ENCODE peak calls at places on chromosomes 3 and 15, in five cellular contexts. P is HFFc6, U is lung, W is psoas muscle, N is astrocyte of the spinal cord. C is an unnamed sample.

GRCh38 chr15:58738051-58738707 is 11.3 kb downstream of the ADAM10 start:
- DNase-seq in W (no peak), U (no peak), P (no peak), N (peak), C (no peak)

GRCh38 chr3:30628931-30629590 is 22.7 kb downstream of the TGFBR2 start:
- DNase-seq in P (peak), N (no peak), W (no peak), U (no peak), C (no peak)

GRCh38 chr3:183155499-183155898 is 7.0 kb downstream of the LAMP3 start:
- DNase-seq in U (no peak), P (no peak), N (no peak), W (no peak), C (no peak)

GRCh38 chr15:32943691-32944090 is 225.9 kb downstream of the GREM1 start:
- DNase-seq in U (no peak), P (no peak), W (no peak), N (no peak), C (no peak)

GRCh38 chr3:143002083-143002712 is 828 bp downstream of the U2SURP start:
- DNase-seq in U (no peak), P (peak), W (no peak), N (peak), C (no peak)

GRCh38 chr15:37095197-37095992 is 5.0 kb downstream of the MEIS2 start:
- DNase-seq in U (no peak), W (no peak), P (no peak), N (no peak), C (no peak)

GRCh38 chr15:82571722-82572222 is 31.5 kb upstream of the RPS17 start:
- DNase-seq in W (peak), U (peak), N (peak), P (peak), C (no peak)

GRCh38 chr3:185717627-185718330 is 107.1 kb downstream of the IGF2BP2 start:
- DNase-seq in W (no peak), U (no peak), P (no peak), N (no peak), C (no peak)

GRCh38 chr15:40047413-40048154 is 8.6 kb upstream of the SRP14 start:
- DNase-seq in U (peak), W (peak), N (peak), P (peak), C (peak)

GRCh38 chr15:81215531-81215930 is 18.9 kb downstream of the IL16 start:
- DNase-seq in N (no peak), P (no peak), W (no peak), U (no peak), C (no peak)

GRCh38 chr3:161851941-161852566 is 355.4 kb downstream of the OTOL1 start:
- DNase-seq in W (peak), U (peak), N (peak), P (peak), C (no peak)

GRCh38 chr3:68057637-68058320 is 403.4 kb upstream of the SUCLG2 start:
- DNase-seq in U (no peak), P (no peak), W (no peak), N (no peak), C (no peak)

GRCh38 chr15:98085003-98085639 is 124.6 kb downstream of the ARRDC4 start:
- DNase-seq in U (no peak), W (no peak), P (peak), N (peak), C (no peak)
- TF ChIP-seq CTCF in U (peak), W (peak), P (peak), N (peak), C (peak)

GRCh38 chr15:78069052-78069414 is 8.5 kb downstream of the TBC1D2B start:
- DNase-seq in N (no peak), U (no peak), W (no peak), P (no peak), C (no peak)
- TF ChIP-seq CTCF in N (no peak), U (no peak), W (no peak), P (no peak), C (no peak)

GRCh38 chr3:189652042-189652441 is 20.9 kb downstream of the TP63 start:
- DNase-seq in W (no peak), P (no peak), U (no peak), N (no peak), C (no peak)
- TF ChIP-seq CTCF in W (no peak), P (peak), U (no peak), N (peak), C (no peak)

GRCh38 chr3:120418866-120419490 is 31.8 kb downstream of the FSTL1 start:
- DNase-seq in N (no peak), W (no peak), U (peak), P (no peak), C (no peak)
- TF ChIP-seq CTCF in N (peak), W (peak), U (peak), P (peak), C (no peak)

DNA sequence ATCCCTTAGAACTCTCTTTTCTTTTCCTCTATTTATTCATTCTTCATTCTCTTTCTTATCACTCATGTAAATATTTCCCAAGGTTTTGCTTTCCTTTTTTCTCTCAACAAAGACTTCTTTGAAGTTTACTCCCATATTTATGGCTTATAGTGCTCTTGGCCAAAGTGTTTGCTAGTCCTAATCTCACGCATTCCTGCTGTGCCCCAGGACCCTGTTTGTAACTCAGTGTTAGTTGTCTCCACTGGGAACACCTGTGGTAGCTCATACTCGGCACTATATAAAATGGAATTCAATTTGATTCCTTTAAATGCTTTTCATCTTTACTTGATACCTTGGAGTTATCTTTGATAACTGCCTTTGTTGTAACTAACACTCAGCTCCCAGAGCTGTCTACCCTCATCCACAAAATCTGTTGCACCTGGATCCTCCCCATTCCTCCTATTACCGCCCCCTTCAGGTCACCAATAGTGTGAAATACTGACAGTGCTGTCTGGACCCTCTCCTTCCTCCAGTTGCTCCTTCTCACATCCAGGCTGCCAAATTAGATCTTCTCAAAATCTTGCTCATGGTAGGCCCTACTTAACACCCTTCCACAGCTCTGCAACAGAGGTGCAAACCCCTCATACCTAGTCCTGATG is 76.8 kb downstream of the TIGIT start:
- DNase-seq in W (no peak), U (no peak), N (no peak), P (no peak), C (no peak)
- TF ChIP-seq CTCF in W (no peak), U (no peak), N (peak), P (peak), C (no peak)

DNA sequence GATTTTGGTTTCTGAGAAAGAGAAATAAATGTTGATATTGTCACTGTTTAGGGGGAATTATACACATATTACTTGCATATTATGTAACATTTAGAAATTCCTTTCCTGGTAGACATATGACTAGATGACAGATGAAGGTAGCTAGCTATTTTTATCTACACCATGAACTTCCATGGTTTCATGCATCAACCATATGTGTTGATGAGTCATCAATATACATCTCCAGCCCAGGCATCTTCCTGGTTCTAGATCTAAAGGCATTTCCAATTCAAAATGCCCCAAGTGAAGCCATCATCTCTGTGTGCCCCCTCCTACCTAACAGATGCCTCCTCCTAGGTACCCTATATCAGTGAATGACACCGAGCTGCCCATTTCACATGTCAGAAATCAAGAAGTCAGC is 9.5 kb upstream of the ADAMTSL3 start:
- DNase-seq in P (no peak), W (no peak), N (no peak), U (no peak), C (no peak)
- TF ChIP-seq CTCF in P (no peak), W (no peak), N (no peak), U (no peak), C (no peak)

GRCh38 chr3:168539909-168540308 is 444.2 kb upstream of the GOLIM4 start:
- DNase-seq in N (no peak), P (no peak), W (no peak), U (no peak), C (no peak)

GRCh38 chr3:168540726-168541125 is 445.0 kb upstream of the GOLIM4 start:
- DNase-seq in P (no peak), N (no peak), W (no peak), U (no peak), C (no peak)

GRCh38 chr3:168546707-168547106 is 451.0 kb upstream of the GOLIM4 start:
- DNase-seq in W (no peak), P (no peak), N (no peak), U (no peak), C (no peak)

GRCh38 chr3:168545591-168545990 is 449.9 kb upstream of the GOLIM4 start:
- DNase-seq in U (no peak), P (no peak), W (no peak), N (peak), C (no peak)

DNA sequence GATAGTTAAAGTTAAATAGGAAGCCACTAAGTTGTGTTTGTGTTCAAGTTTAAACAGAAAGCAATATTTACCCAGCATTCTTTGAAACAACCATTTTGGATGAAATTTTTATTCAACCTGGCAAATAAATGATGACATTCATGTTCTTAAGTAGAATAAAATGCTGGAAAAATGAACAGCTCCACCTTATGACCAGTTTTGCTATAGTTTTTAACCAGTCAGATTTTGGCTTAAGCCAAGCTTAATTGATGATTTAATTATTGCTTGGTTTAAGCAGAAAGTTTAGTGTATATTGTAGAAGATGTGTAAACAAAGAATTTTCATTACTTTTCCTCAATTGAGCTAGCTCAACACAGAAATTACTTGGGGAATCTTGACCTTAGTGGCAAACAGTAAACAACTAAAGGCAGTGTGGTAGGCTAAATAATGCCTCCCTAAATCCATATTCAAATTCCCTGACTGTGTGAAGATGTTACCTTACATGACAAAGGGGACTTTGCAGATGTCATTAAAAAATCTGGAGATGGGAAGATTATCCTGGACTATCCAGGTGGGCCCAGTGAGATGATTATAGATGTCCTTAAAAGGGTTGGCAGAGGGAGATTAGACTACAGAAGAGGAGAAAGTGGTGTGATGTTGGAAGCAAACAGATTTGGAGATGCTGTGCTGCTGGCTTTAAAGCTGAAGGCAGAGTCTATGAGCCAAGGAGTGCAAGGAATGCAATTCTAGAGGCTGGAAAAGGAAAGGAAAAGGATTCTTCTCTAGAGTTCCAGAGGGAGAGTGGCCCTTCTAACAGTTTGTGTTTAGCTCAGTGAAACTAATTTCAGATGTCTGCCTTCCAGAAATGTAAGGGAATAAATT is 448.6 kb upstream of the GOLIM4 start:
- DNase-seq in N (peak), P (no peak), W (no peak), U (no peak), C (no peak)
- TF ChIP-seq CTCF in N (peak), P (peak), W (no peak), U (no peak), C (no peak)

GRCh38 chr3:65425880-65426279 is 612.8 kb downstream of the MAGI1 start:
- DNase-seq in P (peak), W (no peak), U (no peak), N (peak), C (no peak)
- TF ChIP-seq CTCF in P (peak), W (peak), U (no peak), N (peak), C (no peak)

GRCh38 chr3:150828997-150829396 is 66.0 kb upstream of the SIAH2 start:
- DNase-seq in P (no peak), N (no peak), U (no peak), W (no peak), C (no peak)

GRCh38 chr3:150830745-150831144 is 67.8 kb upstream of the SIAH2 start:
- DNase-seq in W (no peak), U (no peak), N (no peak), P (no peak), C (no peak)

GRCh38 chr3:150828261-150828660 is 65.3 kb upstream of the SIAH2 start:
- DNase-seq in N (no peak), W (no peak), P (no peak), U (no peak), C (no peak)

GRCh38 chr3:150829408-150829807 is 66.4 kb upstream of the SIAH2 start:
- DNase-seq in N (no peak), P (no peak), U (no peak), W (no peak), C (no peak)

DNA sequence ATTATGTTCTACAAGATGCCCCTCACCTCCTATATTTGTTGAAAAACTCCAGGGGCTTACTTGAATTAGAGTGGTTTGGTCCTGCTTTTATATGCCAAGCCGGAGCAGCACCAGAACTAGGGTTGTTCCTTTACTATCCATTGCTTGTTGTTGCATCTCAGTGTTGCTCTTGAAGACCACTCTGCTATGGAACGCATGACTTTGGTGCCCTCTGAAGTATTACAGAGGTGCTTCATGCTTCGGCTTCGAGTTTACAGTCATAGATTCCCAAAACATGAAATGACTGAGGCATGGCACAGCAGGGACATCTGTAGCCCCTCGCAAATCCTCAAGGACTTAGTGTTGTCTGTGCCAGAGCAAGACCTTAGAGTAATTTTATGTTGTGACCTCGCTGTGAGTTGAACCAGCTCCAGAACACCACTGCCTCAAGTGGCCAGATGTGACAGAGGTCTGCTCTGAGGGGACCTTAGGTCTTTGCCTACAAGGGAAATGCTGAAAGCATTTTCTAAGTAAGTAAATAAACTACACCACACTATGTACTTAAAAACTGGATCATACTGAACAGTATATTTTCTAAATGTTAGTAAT is 67.2 kb upstream of the SIAH2 start:
- DNase-seq in W (no peak), P (no peak), U (no peak), N (no peak), C (no peak)
- TF ChIP-seq CTCF in W (no peak), P (peak), U (no peak), N (peak), C (no peak)